ENCODE peak calls at places on chromosomes 7 and 10, in five cellular contexts. T is non-pigmented ciliary epithelial cell, P is amniotic stem cell, B is skeletal muscle cell, G is HCEC 1CT. L is an unnamed sample.

GRCh38 chr7:36796850-36797618 is 72.7 kb upstream of the AOAH start:
- DNase-seq in T (no peak), P (no peak), B (no peak), G (no peak), L (no peak)

GRCh38 chr7:114415054-114415997 is 711 bp downstream of the FOXP2 start:
- DNase-seq in T (no peak), P (no peak), B (no peak), G (no peak), L (peak)

GRCh38 chr7:73904219-73905136 is 43.5 kb downstream of the TMEM270 start:
- DNase-seq in T (no peak), P (no peak), B (no peak), G (peak), L (peak)

GRCh38 chr10:33005322-33006282 is 47.6 kb upstream of the ITGB1 start:
- DNase-seq in T (peak), P (peak), B (peak), G (peak), L (peak)

GRCh38 chr7:136348542-136348941 is 371.4 kb upstream of the MTPN start:
- DNase-seq in T (no peak), P (no peak), B (no peak), G (no peak), L (no peak)

GRCh38 chr7:95470452-95470851 is 15.3 kb upstream of the ASB4 start:
- DNase-seq in T (no peak), P (no peak), B (peak), G (peak), L (peak)

GRCh38 chr10:68446179-68446578 is 25.6 kb downstream of the DNA2 start:
- DNase-seq in T (no peak), P (no peak), B (no peak), G (no peak), L (no peak)

GRCh38 chr7:94245500-94245899 is 149.2 kb upstream of the COL1A2 start:
- DNase-seq in T (no peak), P (no peak), B (no peak), G (no peak), L (no peak)

GRCh38 chr10:634256-634655 is 55.2 kb downstream of the DIP2C start:
- DNase-seq in T (no peak), P (no peak), B (no peak), G (no peak), L (peak)

GRCh38 chr7:151114151-151115090 is 28.1 kb downstream of the AGAP3 start:
- DNase-seq in T (no peak), P (no peak), B (no peak), G (no peak), L (no peak)

GRCh38 chr7:132939495-132939894 is 142.4 kb downstream of the CHCHD3 start:
- DNase-seq in T (no peak), P (no peak), B (no peak), G (no peak), L (no peak)

GRCh38 chr7:139328375-139328774 is 12.8 kb upstream of the FMC1 start:
- DNase-seq in T (peak), P (peak), B (peak), G (peak), L (peak)

GRCh38 chr7:87934699-87935372 is 785 bp downstream of the ADAM22 start:
- DNase-seq in T (no peak), P (no peak), B (no peak), G (no peak), L (peak)

GRCh38 chr7:35555934-35556333 is 139.0 kb downstream of the HERPUD2 start:
- DNase-seq in T (peak), P (no peak), B (no peak), G (no peak), L (peak)

GRCh38 chr7:151012031-151012692 is 12.1 kb downstream of the ATG9B start:
- DNase-seq in T (no peak), P (no peak), B (no peak), G (peak), L (no peak)

GRCh38 chr10:132384618-132385510 is 12.1 kb upstream of the PWWP2B start:
- DNase-seq in T (no peak), P (no peak), B (no peak), G (no peak), L (no peak)

GRCh38 chr7:43572516-43573049 is 10.3 kb upstream of the STK17A start:
- DNase-seq in T (peak), P (peak), B (peak), G (peak), L (peak)

GRCh38 chr7:1046722-1047679 is 2.7 kb downstream of the GPR146 start:
- DNase-seq in T (no peak), P (no peak), B (no peak), G (no peak), L (no peak)

GRCh38 chr10:124128811-124129145 is 35.4 kb upstream of the CHST15 start:
- DNase-seq in T (no peak), P (no peak), B (no peak), G (no peak), L (no peak)

GRCh38 chr10:85916999-85917573 is 449.5 kb downstream of the GRID1 start:
- DNase-seq in T (no peak), P (no peak), B (no peak), G (no peak), L (no peak)

GRCh38 chr10:48439031-48439430 is 132.6 kb downstream of the MAPK8 start:
- DNase-seq in T (peak), P (peak), B (no peak), G (peak), L (peak)

GRCh38 chr7:45657890-45658715 is 83.9 kb downstream of the ADCY1 start:
- DNase-seq in T (no peak), P (no peak), B (no peak), G (no peak), L (no peak)

GRCh38 chr10:107834706-107835105 is 670.2 kb upstream of the SORCS1 start:
- DNase-seq in T (no peak), P (no peak), B (no peak), G (peak), L (peak)

GRCh38 chr7:157980774-157981173 is 606.8 kb downstream of the PTPRN2 start:
- DNase-seq in T (no peak), P (no peak), B (no peak), G (no peak), L (no peak)

L was measured in fibroblast of mammary gland.